ENCODE peak calls at places on chromosomes 11 and 22, in eight cellular contexts. S, V, U, O, C, H, B and W are unnamed samples.

GRCh38 chr11:75246006-75246672 is 5.6 kb downstream of the TPBGL start:
- DNase-seq in V (no peak), O (no peak), S (no peak), H (peak; percentile 45), U (no peak), B (peak; percentile 26), C (no peak), W (no peak)

GRCh38 chr11:110389946-110390345 is 39.8 kb upstream of the FDX1 start:
- DNase-seq in H (no peak), U (no peak), C (no peak), B (no peak), O (no peak), S (no peak), V (no peak), W (no peak)

GRCh38 chr22:37669586-37669985 is 5.8 kb upstream of the LGALS1 start:
- DNase-seq in O (no peak), C (no peak), V (no peak), U (no peak), B (no peak), H (no peak), S (no peak), W (no peak)

GRCh38 chr11:36304349-36304748 is 8.3 kb downstream of the PRR5L start:
- DNase-seq in H (no peak), S (no peak), V (no peak), B (no peak), U (no peak), C (no peak), O (peak; percentile 27), W (no peak)

GRCh38 chr11:92852946-92853345 is 116.5 kb upstream of the MTNR1B start:
- DNase-seq in U (no peak), C (no peak), H (no peak), V (peak; percentile 64), O (no peak), B (no peak), S (no peak), W (peak; percentile 49)

GRCh38 chr11:35121326-35121865 is 17.6 kb upstream of the CD44 start:
- DNase-seq in V (no peak), U (no peak), B (no peak), O (no peak), S (no peak), H (no peak), C (no peak), W (no peak)

GRCh38 chr22:37932821-37933578 is 20.4 kb downstream of the C22orf23 start:
- DNase-seq in V (peak; percentile 14), U (no peak), B (no peak), S (no peak), O (peak; percentile 9), C (no peak), H (peak; percentile 33), W (peak; percentile 48)

GRCh38 chr11:85884581-85885021 is 29.4 kb downstream of the CCDC83 start:
- DNase-seq in S (no peak), B (no peak), V (no peak), C (no peak), H (no peak), U (no peak), O (no peak), W (peak; percentile 26)

GRCh38 chr11:64436025-64436424 is 77.1 kb downstream of the RPS6KA4 start:
- DNase-seq in S (no peak), V (no peak), C (no peak), B (no peak), H (no peak), O (peak; percentile 7), U (no peak), W (no peak)

GRCh38 chr11:8366316-8366715 is 102.6 kb upstream of the LMO1 start:
- DNase-seq in B (no peak), S (no peak), U (no peak), O (no peak), C (no peak), V (no peak), H (no peak), W (no peak)

GRCh38 chr11:117407016-117407415 is 79.4 kb downstream of the CEP164 start:
- DNase-seq in H (no peak), S (no peak), C (no peak), V (no peak), O (no peak), B (no peak), U (no peak), W (no peak)

GRCh38 chr22:49922926-49923325 is 4.5 kb downstream of the CRELD2 start:
- DNase-seq in O (no peak), C (no peak), S (no peak), B (no peak), V (no peak), H (no peak), U (no peak), W (no peak)

GRCh38 chr11:69915501-69916250 is 96.5 kb upstream of the FGF3 start:
- DNase-seq in O (peak; percentile 74), S (no peak), B (peak; percentile 78), C (peak; percentile 67), U (no peak), V (peak; percentile 93), H (peak; percentile 88), W (peak; percentile 86)

GRCh38 chr11:116500833-116501622 is 271.8 kb downstream of the BUD13 start:
- DNase-seq in C (no peak), H (no peak), U (no peak), O (no peak), V (no peak), S (no peak), B (no peak), W (peak; percentile 97)

GRCh38 chr11:833114-833791 is 501 bp downstream of the CD151 start:
- DNase-seq in O (peak; percentile 54), S (no peak), B (no peak), C (no peak), H (peak; percentile 75), U (no peak), V (peak; percentile 73), W (peak; percentile 70)

GRCh38 chr11:112620621-112621394 is 340.4 kb upstream of the NCAM1 start:
- DNase-seq in S (no peak), V (no peak), O (peak; percentile 28), C (no peak), U (no peak), H (no peak), B (no peak), W (no peak)

GRCh38 chr22:41383085-41383484 is 1.3 kb downstream of the TEF start:
- DNase-seq in H (no peak), O (no peak), S (no peak), V (no peak), U (no peak), C (no peak), B (no peak), W (no peak)

GRCh38 chr11:120629407-120629806 is 117.9 kb downstream of the GRIK4 start:
- DNase-seq in C (no peak), V (no peak), H (no peak), B (no peak), O (no peak), U (no peak), S (no peak), W (peak; percentile 13)

GRCh38 chr11:44094260-44094868 is 1.1 kb upstream of the EXT2 start:
- DNase-seq in S (peak; percentile 38), B (peak; percentile 88), V (peak; percentile 95), U (peak; percentile 68), H (peak; percentile 79), C (peak; percentile 72), O (peak; percentile 87), W (peak; percentile 91)

GRCh38 chr22:31929126-31929928 is 15.0 kb upstream of the YWHAH start:
- DNase-seq in S (peak; percentile 13), O (no peak), V (no peak), B (no peak), U (no peak), H (no peak), C (no peak), W (peak; percentile 32)

GRCh38 chr11:69546735-69547370 is 65.4 kb downstream of the LINC01488 start:
- DNase-seq in U (no peak), O (no peak), V (no peak), B (peak; percentile 11), S (no peak), H (no peak), C (peak; percentile 47), W (no peak)

GRCh38 chr11:19946681-19947080 is 213.6 kb downstream of the DBX1 start:
- DNase-seq in U (no peak), C (no peak), S (no peak), V (no peak), O (no peak), H (no peak), B (no peak), W (no peak)